ENCODE peak calls at places on chromosomes 11 and 22, in nine cellular contexts. One of them, this sample, is unnamed.

GRCh38 chr11:79095424-79095823 is 345.4 kb downstream of the TENM4 start:
- DNase-seq in AG09309: no peak
- DNase-seq in AG09319: no peak
- DNase-seq in H7: no peak
- DNase-seq in IMR-90: no peak
- DNase-seq in T-cell: no peak
- DNase-seq in kidney glomerular epithelial cell: no peak
- DNase-seq in activated gamma-delta T cell: no peak
- DNase-seq in OCI-LY7: no peak
- DNase-seq in this sample: no peak

GRCh38 chr11:101860694-101861371 is 54.0 kb upstream of the CEP126 start:
- DNase-seq in AG09309: no peak
- DNase-seq in AG09319: peak; percentile 49
- DNase-seq in H7: peak; percentile 47
- DNase-seq in IMR-90: peak; percentile 76
- DNase-seq in T-cell: no peak
- DNase-seq in kidney glomerular epithelial cell: peak; percentile 45
- DNase-seq in activated gamma-delta T cell: no peak
- DNase-seq in OCI-LY7: peak; percentile 65
- DNase-seq in this sample: peak; percentile 73

GRCh38 chr22:21010426-21011113 is 4.4 kb upstream of the P2RX6 start:
- DNase-seq in AG09309: no peak
- DNase-seq in AG09319: no peak
- DNase-seq in H7: peak; percentile 73
- DNase-seq in IMR-90: no peak
- DNase-seq in T-cell: no peak
- DNase-seq in kidney glomerular epithelial cell: no peak
- DNase-seq in activated gamma-delta T cell: no peak
- DNase-seq in OCI-LY7: no peak
- DNase-seq in this sample: no peak

GRCh38 chr11:7544021-7544420 is 30.2 kb downstream of the PPFIBP2 start:
- DNase-seq in AG09309: no peak
- DNase-seq in AG09319: no peak
- DNase-seq in H7: no peak
- DNase-seq in IMR-90: no peak
- DNase-seq in T-cell: no peak
- DNase-seq in kidney glomerular epithelial cell: no peak
- DNase-seq in activated gamma-delta T cell: no peak
- DNase-seq in OCI-LY7: no peak
- DNase-seq in this sample: no peak

GRCh38 chr22:32761251-32761903 is 40.1 kb upstream of the TIMP3 start:
- DNase-seq in AG09309: peak; percentile 14
- DNase-seq in AG09319: no peak
- DNase-seq in H7: no peak
- DNase-seq in IMR-90: peak; percentile 79
- DNase-seq in T-cell: no peak
- DNase-seq in kidney glomerular epithelial cell: no peak
- DNase-seq in activated gamma-delta T cell: no peak
- DNase-seq in OCI-LY7: no peak
- DNase-seq in this sample: no peak

GRCh38 chr11:58739725-58740430 is 8.1 kb upstream of the GLYAT start:
- DNase-seq in AG09309: peak; percentile 3
- DNase-seq in AG09319: no peak
- DNase-seq in H7: no peak
- DNase-seq in IMR-90: peak; percentile 32
- DNase-seq in T-cell: no peak
- DNase-seq in kidney glomerular epithelial cell: no peak
- DNase-seq in activated gamma-delta T cell: no peak
- DNase-seq in OCI-LY7: no peak
- DNase-seq in this sample: no peak

GRCh38 chr22:23237201-23237798 is 57.0 kb downstream of the BCR start:
- DNase-seq in AG09309: no peak
- DNase-seq in AG09319: no peak
- DNase-seq in H7: peak; percentile 74
- DNase-seq in IMR-90: peak; percentile 66
- DNase-seq in T-cell: no peak
- DNase-seq in kidney glomerular epithelial cell: no peak
- DNase-seq in activated gamma-delta T cell: no peak
- DNase-seq in OCI-LY7: no peak
- DNase-seq in this sample: peak; percentile 50

GRCh38 chr11:46721286-46721685 is 2.3 kb downstream of the F2 start:
- DNase-seq in AG09309: no peak
- DNase-seq in AG09319: no peak
- DNase-seq in H7: peak; percentile 16
- DNase-seq in IMR-90: no peak
- DNase-seq in T-cell: no peak
- DNase-seq in kidney glomerular epithelial cell: no peak
- DNase-seq in activated gamma-delta T cell: no peak
- DNase-seq in OCI-LY7: peak; percentile 51
- DNase-seq in this sample: no peak

GRCh38 chr22:39171623-39172264 is 19.3 kb upstream of the CBX7 start:
- DNase-seq in AG09309: no peak
- DNase-seq in AG09319: no peak
- DNase-seq in H7: peak; percentile 69
- DNase-seq in IMR-90: no peak
- DNase-seq in T-cell: no peak
- DNase-seq in kidney glomerular epithelial cell: no peak
- DNase-seq in activated gamma-delta T cell: no peak
- DNase-seq in OCI-LY7: peak; percentile 66
- DNase-seq in this sample: no peak

This sample was measured in fibroblast of mammary gland.